ENCODE peak calls at places on chromosomes 11 and 22, in six cellular contexts. P, T, L, G, O and D are unnamed samples.

GRCh38 chr11:86275493-86276370 is 26.3 kb upstream of the HIKESHI start:
- DNase-seq in T (no peak), P (no peak), G (no peak), L (no peak), O (no peak), D (no peak)

GRCh38 chr11:73838443-73839122 is 38.1 kb downstream of the COA4 start:
- DNase-seq in G (no peak), P (no peak), L (peak), O (no peak), T (no peak), D (no peak)

GRCh38 chr11:48006301-48006992 is 26.1 kb downstream of the PTPRJ start:
- DNase-seq in O (no peak), L (peak), G (no peak), P (peak), T (no peak), D (peak)

GRCh38 chr11:96107143-96107829 is 183.4 kb upstream of the MTMR2 start:
- DNase-seq in O (peak), T (no peak), L (no peak), P (no peak), G (no peak), D (no peak)

GRCh38 chr22:45602824-45603301 is 68.8 kb upstream of the ATXN10 start:
- DNase-seq in O (no peak), G (no peak), L (peak), P (no peak), T (peak), D (peak)

GRCh38 chr11:6251120-6251733 is 8.4 kb upstream of the CCKBR start:
- DNase-seq in L (peak), P (peak), T (peak), O (peak), G (peak), D (peak)

GRCh38 chr11:23192256-23192655 is 332.0 kb upstream of the CCDC179 start:
- DNase-seq in G (no peak), T (no peak), L (peak), O (no peak), P (no peak), D (no peak)

GRCh38 chr22:33188316-33188715 is 130.1 kb upstream of the SYN3 start:
- DNase-seq in G (no peak), T (no peak), P (no peak), O (no peak), L (peak), D (no peak)

GRCh38 chr22:26679003-26679629 is 21.7 kb downstream of the MIAT start:
- DNase-seq in T (peak), G (peak), P (peak), O (peak), L (peak), D (peak)

GRCh38 chr22:37971475-37972434 is 12.6 kb downstream of the SOX10 start:
- DNase-seq in G (no peak), P (no peak), O (no peak), T (no peak), L (no peak), D (no peak)

GRCh38 chr11:97963528-97964331 is 1057.0 kb upstream of the CNTN5 start:
- DNase-seq in O (no peak), G (no peak), T (no peak), P (no peak), L (peak), D (no peak)

GRCh38 chr22:49350441-49351121 is 477.1 kb downstream of the BRD1 start:
- DNase-seq in O (no peak), P (no peak), L (no peak), G (no peak), T (no peak), D (no peak)

GRCh38 chr11:124835918-124836317 is 29.3 kb upstream of the ROBO3 start:
- DNase-seq in T (no peak), L (no peak), P (no peak), G (no peak), O (no peak), D (no peak)

DNA sequence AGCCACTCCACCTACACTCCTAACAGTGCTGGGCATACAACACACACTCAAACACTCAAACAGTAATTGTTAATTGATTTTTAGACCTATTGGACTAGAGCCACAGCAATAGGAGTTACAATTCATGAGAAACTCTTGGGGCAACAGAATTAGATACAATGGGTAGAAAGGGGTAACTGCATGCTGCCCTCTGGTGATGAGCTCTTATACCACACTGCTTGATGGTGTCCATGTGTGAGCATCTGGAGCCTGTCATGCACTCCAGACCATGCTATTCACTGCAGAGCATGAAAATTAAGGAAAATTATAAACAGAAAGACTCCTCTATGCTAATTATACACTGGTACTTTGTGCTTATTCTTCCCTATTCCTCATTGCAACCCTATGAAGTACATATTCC is 975.5 kb upstream of the CCDC90B start:
- DNase-seq in O (no peak), P (no peak), L (no peak), T (no peak), G (no peak), D (no peak)
- TF ChIP-seq CTCF in O (peak), P (no peak), L (no peak), T (no peak), G (no peak), D (no peak)

GRCh38 chr22:35966314-35967045 is 62.1 kb downstream of the RBFOX2 start:
- DNase-seq in P (no peak), G (no peak), T (no peak), L (no peak), O (no peak), D (peak)
- TF ChIP-seq CTCF in P (no peak), G (no peak), T (no peak), L (no peak), O (no peak), D (peak)

GRCh38 chr11:92552942-92553341 is 328.3 kb downstream of the FAT3 start:
- DNase-seq in P (no peak), G (no peak), T (peak), O (no peak), L (peak), D (no peak)
- TF ChIP-seq CTCF in P (no peak), G (no peak), T (peak), O (peak), L (peak), D (peak)

DNA sequence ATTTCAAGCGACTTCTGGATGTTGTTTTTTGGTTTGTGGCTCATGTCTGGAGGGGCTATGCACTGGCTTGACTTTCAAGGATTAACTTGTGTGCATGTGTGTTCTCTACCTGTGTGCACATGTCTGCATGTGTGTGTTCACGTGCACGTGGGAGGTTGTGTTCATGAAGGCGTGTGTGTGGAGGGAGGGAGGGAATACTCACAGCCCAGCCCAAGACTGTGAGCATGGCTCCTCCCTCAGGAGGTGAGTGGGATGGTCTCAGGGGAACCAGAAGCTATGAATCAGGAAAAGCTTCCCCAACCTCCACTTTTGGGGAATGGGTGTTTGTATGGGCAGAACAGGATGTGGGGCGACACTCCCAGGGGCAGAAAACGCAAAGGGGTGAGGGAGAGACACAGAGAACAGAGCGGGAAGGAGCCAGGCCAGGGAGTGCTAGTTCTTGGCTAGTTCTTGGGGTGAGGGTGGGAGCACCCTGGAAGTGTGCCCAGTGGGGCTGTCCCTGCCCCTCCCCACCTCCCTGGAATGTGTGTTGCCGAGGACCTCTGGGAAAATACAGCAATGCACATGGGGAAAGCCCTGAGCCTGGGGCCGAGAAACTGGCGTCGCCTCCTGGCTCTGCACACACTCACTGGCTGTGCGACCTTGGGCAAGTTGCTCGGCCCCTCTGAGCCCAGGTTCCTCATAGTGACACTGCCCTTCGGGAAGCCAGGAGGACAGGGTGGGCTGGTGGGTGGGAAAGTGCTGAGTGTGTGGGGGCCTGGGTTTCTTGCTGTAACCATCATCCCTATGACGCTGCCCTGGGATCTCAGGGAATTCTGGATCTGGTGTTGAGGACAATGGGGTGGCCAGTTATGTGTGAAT is 16.9 kb upstream of the ALX4 start:
- DNase-seq in T (no peak), P (no peak), G (no peak), L (peak), O (no peak), D (no peak)
- TF ChIP-seq CTCF in T (peak), P (no peak), G (no peak), L (no peak), O (no peak), D (no peak)

DNA sequence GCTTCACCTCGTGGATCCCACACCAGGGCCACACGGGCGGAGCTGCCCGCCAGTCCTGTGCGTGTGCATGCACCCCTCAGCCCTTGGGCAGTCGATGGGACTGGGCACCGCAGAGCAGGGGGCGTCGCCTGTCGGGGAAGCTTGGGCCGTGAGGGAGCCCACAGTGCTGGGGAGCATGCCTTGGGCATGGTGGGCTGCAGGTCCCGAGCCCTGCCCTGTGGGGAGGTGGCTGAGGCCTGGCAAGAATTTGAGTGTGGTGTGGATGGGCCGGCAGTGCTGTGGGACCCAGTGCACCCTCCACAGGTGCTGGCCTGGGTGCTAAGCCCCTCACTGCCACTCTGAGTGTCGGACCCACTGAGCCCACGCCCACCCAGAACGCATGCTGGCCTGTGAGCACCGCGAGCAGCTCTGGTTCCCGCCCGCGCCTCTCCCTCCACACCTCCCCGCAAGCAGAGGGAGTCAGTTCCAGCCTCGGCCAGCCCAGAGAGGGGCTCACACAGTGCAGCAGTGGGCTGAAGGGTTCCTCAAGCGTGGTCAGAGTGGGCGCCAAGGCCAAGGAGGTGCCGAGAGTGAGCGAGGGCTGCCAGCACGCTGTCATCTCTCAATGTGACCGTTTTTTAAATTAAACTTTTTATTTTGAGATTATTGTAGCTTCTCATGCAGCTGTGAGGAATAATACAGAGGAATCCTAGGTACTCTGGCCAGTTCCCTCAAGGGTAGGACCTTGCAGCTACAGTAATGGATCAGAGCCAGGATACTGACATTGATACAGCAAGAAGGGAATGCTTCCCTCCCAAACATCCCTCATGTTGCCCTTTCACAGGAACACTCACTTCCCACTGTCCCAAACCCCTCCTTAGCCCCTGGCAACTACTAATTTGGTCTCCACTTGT is 127.7 kb downstream of the CRYBB2 start:
- DNase-seq in O (no peak), L (no peak), T (no peak), P (no peak), G (no peak), D (no peak)
- TF ChIP-seq CTCF in O (no peak), L (no peak), T (no peak), P (no peak), G (no peak), D (no peak)

DNA sequence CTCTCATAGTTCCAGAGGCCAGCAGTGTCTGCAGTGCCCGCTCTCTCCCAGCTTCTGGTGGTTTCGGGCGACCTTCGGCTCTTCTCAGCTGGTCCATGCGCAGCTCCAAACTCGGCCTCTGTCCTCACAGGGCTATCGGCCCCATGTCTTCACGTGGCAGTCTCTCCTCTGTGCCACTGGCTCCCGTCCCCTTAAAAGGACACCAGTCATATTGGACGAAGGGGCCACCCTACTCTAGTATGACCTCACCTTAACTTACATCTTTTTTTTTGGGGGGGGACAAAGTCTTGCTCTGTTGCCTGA is 13.8 kb downstream of the LTO1 start:
- DNase-seq in G (no peak), P (no peak), T (no peak), O (no peak), L (no peak), D (no peak)
- TF ChIP-seq CTCF in G (no peak), P (no peak), T (no peak), O (no peak), L (no peak), D (no peak)

DNA sequence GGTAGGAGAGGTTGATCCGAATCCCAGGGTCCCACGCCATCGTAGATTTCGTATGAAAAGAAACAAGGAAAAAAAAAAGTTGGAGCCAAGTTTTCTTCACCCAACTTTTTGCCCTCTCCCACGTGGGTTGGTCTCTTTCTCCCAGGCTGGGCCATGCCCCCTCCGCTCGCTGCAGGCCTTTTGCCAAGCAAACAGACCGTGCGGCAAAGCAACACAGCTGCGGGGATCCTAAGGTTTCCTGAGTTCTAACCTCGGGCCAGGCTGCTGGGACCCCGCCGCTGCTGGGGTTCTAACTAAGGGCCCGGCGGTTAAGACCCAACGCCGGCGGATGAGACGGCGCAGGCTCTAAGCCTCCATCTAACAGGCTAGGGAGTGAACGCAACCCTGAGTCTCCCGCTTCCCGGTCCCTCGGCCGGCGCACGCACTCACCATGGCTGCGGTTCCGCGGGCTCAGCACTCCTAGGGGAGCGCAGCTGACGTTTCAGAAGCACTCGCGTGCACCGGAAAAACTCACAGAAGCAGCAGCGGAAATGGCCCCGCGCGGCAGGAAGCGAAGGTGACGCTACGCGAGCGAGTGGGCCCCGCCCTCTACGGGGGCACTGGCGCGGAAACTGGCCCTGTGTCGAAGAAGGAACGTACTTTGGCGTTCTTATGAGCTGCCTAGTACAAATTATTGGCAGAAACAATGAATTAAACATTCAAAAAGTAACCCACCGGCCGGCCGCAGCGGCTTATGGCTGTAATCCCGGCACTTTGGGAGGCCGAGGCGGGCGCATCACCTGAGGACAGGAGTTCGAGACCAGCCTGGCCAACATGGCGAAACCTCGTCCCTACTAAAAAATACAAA is at the start of gene SNU13:
- DNase-seq in P (peak), O (peak), G (peak), L (peak), T (peak), D (peak)
- TF ChIP-seq CTCF in P (no peak), O (no peak), G (no peak), L (no peak), T (no peak), D (peak)

DNA sequence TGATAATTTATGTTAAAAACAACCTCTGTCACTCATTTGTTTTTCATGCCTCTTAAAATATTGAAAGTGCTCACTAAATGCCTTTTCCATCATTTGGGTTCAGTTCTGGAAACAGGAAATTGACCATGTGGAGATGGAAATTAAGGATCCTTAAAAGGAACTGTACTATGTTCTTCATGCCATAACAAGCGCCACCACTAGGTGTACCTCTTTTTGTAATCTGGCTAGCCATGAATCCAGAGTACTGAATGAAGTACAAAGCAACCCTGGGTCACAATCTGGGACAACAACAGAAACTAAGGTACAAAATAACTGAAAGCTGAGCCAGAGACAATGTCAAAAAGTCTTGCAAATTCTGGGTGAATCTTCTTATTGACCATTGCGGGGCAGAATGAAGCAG is 559.1 kb downstream of the FAM181B start:
- DNase-seq in T (peak), G (no peak), L (no peak), O (no peak), P (no peak), D (no peak)
- TF ChIP-seq CTCF in T (no peak), G (no peak), L (no peak), O (peak), P (no peak), D (peak)

DNA sequence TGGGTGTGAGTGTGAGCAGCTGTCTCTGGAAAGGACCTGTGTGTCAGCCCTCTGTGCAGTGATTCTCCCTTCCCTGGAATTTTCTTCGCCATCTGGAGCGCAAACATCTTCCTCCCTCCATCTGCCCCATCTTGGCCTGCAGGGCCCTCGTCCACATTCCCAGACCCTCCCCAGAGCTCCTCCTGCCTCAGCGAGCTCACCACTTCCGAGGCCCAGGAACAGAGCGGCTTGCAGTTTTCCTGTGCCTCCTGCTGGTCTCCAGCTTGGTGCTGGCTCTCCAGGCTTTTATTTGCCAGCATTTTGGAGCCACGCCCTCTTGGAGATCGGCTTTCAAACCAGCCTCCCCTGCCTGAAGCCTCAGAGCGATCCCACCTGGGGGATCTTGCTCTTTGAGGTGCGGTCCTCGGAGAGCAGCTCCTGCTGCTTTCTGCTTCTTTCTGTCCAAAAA is at the start of gene GPHA2:
- DNase-seq in T (no peak), G (no peak), O (no peak), L (peak), P (no peak), D (no peak)
- TF ChIP-seq CTCF in T (no peak), G (no peak), O (no peak), L (peak), P (no peak), D (no peak)